ENCODE peak calls at places on chromosomes 6 and 20, in six cellular contexts. F is B cell; T is astrocyte of the spinal cord; P is Peyer's patch; X is CD8-positive, alpha-beta T cell; Z is cardiac muscle cell. M is an unnamed sample.

GRCh38 chr6:15443119-15443518 is 197.2 kb downstream of the JARID2 start:
- DNase-seq in Z (no peak), X (no peak), T (peak; percentile 85), F (no peak), P (no peak), M (peak; percentile 88)

GRCh38 chr20:23002276-23002675 is 32.8 kb upstream of the SSTR4 start:
- DNase-seq in F (no peak), T (no peak), P (no peak), X (no peak), Z (no peak), M (no peak)

GRCh38 chr6:113171882-113172281 is 685.3 kb upstream of the MARCKS start:
- DNase-seq in Z (no peak), F (no peak), X (no peak), T (no peak), P (no peak), M (no peak)

GRCh38 chr20:32779500-32780215 is 17.5 kb downstream of the DNMT3B start:
- DNase-seq in F (no peak), T (no peak), P (no peak), X (no peak), Z (no peak), M (no peak)

GRCh38 chr6:11197846-11198245 is 34.6 kb downstream of the NEDD9 start:
- DNase-seq in Z (no peak), X (no peak), F (no peak), P (no peak), T (no peak), M (no peak)

GRCh38 chr20:32880635-32881034 is 21.9 kb downstream of the EFCAB8 start:
- DNase-seq in F (no peak), Z (no peak), X (no peak), P (no peak), T (no peak), M (no peak)

GRCh38 chr20:63322923-63323253 is 29.9 kb downstream of the COL20A1 start:
- DNase-seq in X (no peak), P (no peak), F (no peak), Z (no peak), T (no peak), M (no peak)

GRCh38 chr20:21613512-21613911 is 92.0 kb upstream of the PAX1 start:
- DNase-seq in X (no peak), P (peak; percentile 50), F (no peak), Z (no peak), T (no peak), M (no peak)

GRCh38 chr20:31690124-31690666 is 32.5 kb downstream of the BCL2L1 start:
- DNase-seq in Z (no peak), P (no peak), X (no peak), F (no peak), T (no peak), M (no peak)

DNA sequence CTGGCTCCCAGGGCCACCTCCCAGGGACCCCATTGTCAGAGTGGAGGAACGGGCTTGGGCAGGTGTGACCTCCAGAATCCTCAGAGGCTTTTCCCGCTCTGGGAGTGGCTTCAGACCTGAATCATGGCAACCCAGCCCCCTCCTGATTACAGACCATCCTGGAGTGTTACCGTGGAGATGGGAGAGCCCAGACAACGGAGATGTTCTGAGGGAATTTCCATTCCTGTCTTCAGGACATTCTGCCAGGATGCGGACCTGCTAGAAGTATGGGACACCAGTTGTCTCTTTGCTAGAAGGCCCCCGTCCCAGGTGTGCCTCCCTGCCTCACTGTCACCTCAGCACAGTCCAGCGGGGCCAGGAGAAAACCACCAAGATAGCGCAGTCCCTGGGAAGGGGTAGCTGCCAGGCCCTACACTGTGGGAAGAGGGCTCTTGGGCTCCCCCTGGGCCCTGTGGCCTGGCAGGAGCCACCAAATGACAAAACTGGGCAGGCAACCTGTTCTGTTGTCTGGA is 109.9 kb downstream of the PSMB1 start:
- DNase-seq in X (no peak), T (no peak), P (no peak), F (no peak), Z (no peak), M (no peak)
- TF ChIP-seq CTCF in X (no peak), T (peak; percentile 4), P (no peak), F (no peak), Z (no peak), M (peak; percentile 21)

DNA sequence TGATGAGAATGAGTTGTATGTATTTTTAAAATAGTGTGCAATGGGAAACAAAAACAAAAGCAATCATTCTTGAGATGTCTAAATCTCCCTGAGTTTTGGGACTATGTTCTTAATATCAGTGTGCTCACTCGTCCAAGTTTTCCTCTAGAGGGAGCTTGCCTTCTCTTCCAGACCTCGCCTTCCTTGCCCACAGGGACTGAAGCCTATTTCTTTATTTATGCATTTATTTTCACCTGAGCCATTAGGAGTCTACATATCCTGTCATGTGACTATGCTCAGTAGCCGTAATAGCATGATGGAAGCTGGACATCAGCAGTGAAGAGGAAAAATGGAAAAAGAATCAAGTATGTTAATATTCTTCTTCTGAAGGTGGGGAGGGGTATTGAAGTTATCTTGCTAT is 131.2 kb downstream of the SH3BGRL2 start:
- DNase-seq in P (no peak), X (no peak), F (no peak), T (peak; percentile 5), Z (peak; percentile 42), M (peak; percentile 2)
- TF ChIP-seq CTCF in P (no peak), X (no peak), F (no peak), T (peak; percentile 38), Z (peak; percentile 29), M (peak; percentile 31)

DNA sequence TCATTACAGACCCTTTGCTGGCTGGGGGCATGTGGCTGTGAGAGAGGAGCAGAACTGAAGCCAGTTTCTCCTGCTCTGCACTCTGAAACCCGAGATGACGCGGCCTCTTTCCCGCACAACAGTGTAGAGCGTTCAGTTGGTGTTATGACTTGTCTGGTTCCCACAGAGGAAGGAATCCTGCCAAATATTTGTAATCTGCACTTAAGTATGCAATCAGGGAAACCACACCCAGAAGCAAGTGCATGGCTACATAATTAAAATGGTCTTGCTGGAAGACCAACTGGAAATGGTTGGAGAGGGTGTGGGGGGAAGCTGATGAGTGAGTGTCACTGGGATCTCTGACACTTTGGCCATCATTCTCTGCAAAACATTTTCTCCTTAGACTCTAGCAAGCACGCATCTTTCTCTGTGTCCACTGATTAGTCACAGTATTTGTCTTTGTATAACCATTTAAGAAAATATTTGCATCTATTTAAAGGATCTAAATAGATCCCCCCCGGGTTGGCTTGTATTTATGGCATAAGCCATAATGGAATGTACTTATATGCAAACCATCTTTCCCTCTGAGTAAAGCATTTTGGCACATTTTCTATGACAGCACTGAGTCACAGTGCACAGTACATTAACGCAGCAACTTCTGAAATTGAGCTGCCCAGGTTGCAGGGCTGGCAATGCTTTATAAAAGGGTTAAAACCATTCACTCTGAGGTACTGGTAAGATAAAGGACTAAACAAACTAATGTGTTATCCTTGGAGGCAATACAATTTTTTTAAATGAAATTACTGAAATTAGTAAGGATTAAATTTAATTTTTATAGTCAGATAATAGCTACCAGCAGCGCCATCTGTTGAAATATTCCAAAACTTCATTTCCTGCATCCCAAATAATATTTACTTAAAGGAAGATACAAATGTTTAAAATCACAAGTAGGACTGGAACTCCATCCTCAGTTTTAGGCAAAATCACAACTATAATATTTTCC is 76.7 kb downstream of the FOXC1 start:
- DNase-seq in Z (peak; percentile 27), F (no peak), P (no peak), X (no peak), T (peak; percentile 96), M (peak; percentile 76)
- TF ChIP-seq CTCF in Z (peak; percentile 27), F (no peak), P (no peak), X (no peak), T (peak; percentile 36), M (peak; percentile 13)

DNA sequence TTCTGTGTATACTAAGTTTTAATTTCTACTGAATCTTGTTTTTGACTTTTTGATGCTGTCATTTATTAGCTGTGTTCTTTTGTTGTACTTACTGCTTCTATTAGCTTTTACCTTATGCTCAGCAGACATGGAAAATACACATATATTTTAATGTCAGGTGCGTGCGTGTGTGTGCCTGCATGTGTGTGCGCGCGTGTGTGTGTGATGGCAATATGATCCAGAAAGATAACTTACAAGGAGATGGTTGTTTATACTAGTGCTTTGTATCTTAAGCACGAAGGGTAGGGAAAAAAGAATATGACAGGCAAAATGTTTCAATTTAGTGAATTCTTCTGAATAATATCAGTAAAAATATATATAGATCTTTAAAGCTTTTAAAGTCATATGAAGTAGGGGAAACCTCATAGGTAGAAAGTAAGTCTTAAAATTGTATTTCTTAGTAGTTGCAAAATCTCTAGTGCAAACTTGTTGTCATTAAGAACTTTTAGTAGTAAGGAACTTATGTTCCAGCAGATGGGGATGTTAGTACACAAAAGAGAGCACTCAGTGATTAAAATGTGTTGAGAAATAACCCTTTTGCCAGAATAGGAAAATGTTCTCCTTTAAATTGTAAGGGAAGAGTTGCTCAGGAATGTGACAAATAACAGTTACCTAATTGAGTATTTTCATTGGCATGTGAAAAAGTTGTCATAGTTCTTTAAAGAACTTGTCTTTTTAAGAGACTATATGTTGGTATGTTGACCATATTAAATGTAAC is 13.2 kb downstream of the QKI start:
- DNase-seq in T (peak; percentile 86), F (no peak), Z (no peak), X (no peak), P (no peak), M (peak; percentile 91)
- TF ChIP-seq CTCF in T (peak; percentile 19), F (peak; percentile 61), Z (peak; percentile 43), X (no peak), P (no peak), M (peak; percentile 51)

DNA sequence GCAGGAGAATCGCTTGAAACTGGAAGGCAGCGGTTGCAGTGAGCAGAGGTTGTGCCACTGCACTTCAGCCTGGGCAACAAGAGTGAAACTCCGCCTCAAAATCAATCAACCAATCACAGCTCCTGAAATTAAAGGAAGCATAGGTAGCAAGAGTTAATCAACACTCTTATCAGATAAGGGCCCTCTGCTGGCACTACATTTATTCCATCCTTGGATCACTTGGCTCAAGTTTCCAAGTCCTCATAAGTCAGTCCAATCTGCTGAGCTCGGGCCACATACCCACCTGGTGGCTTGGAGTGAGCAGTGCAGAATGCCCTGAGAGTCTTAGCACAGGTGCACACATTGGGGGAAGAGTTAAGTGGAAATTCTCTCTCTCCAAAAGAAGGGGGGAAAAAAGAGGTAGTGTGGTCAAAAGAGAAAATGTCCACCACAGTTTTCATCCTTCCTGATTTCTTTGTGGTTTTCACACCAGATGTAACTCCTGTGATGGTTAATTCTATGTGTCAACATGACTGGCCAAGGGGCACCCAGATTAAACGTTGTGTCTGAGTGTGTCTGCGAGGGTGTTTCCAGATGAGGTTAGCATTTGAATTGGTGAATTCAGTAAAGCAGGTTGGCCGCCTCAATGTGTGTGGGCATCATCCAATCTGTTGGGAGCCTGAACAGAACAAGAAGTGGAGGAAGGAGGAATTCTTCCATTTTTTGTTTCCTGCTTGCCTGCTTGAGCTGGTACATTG is 14.2 kb upstream of the FAM8A1 start:
- DNase-seq in X (no peak), T (no peak), P (peak; percentile 65), Z (no peak), F (no peak), M (no peak)
- TF ChIP-seq CTCF in X (no peak), T (peak; percentile 23), P (no peak), Z (no peak), F (no peak), M (peak; percentile 6)

M was measured in fibroblast of villous mesenchyme.